ENCODE peak calls at places on chromosomes 5 and 9, in six cellular contexts. U, Q, D, W, A and B are unnamed samples.
A peak's percentile ranks its signal among the peaks of the same experiment; 100 is the strongest.

GRCh38 chr9:21326526-21327139 is 8.6 kb downstream of the KLHL9 start:
- DNase-seq in Q (peak; percentile 73), A (peak; percentile 27), D (peak; percentile 39), U (peak; percentile 44), W (peak; percentile 45), B (peak; percentile 59)

GRCh38 chr9:8719833-8720486 is 920.4 kb upstream of the DMAC1 start:
- DNase-seq in A (no peak), U (no peak), Q (no peak), W (no peak), D (no peak), B (no peak)

GRCh38 chr9:121811140-121811539 is 159.7 kb downstream of the DAB2IP start:
- DNase-seq in D (no peak), U (no peak), W (no peak), Q (no peak), A (no peak), B (no peak)

GRCh38 chr9:133939386-133939785 is 52.7 kb downstream of the VAV2 start:
- DNase-seq in W (no peak), D (no peak), U (no peak), Q (no peak), A (no peak), B (no peak)

GRCh38 chr9:129489838-129490582 is 130.9 kb downstream of the C9orf50 start:
- DNase-seq in D (no peak), Q (no peak), A (no peak), W (no peak), U (peak; percentile 45), B (peak; percentile 43)

GRCh38 chr9:32866292-32866691 is 83.0 kb downstream of the TMEM215 start:
- DNase-seq in Q (no peak), A (no peak), W (no peak), D (no peak), U (no peak), B (no peak)

GRCh38 chr9:135666534-135667402 is 3.7 kb downstream of the LCN9 start:
- DNase-seq in D (no peak), Q (no peak), W (peak; percentile 9), U (no peak), A (no peak), B (no peak)

GRCh38 chr5:1324301-1324700 is 20.6 kb downstream of the CLPTM1L start:
- DNase-seq in U (no peak), D (no peak), Q (no peak), W (no peak), A (no peak), B (no peak)

GRCh38 chr5:82277613-82277986 is 554 bp downstream of the RPS23 start:
- DNase-seq in A (no peak), W (peak; percentile 8), Q (no peak), D (no peak), U (no peak), B (no peak)

GRCh38 chr5:106121972-106122605 is 1548.6 kb downstream of the EFNA5 start:
- DNase-seq in D (no peak), W (peak; percentile 20), Q (peak; percentile 66), U (peak; percentile 4), A (peak; percentile 12), B (no peak)

GRCh38 chr5:167950126-167950721 is 341.2 kb upstream of the WWC1 start:
- DNase-seq in U (peak; percentile 67), A (peak; percentile 62), D (no peak), W (no peak), Q (no peak), B (peak; percentile 72)

GRCh38 chr9:15157371-15157770 is 149.6 kb downstream of the TTC39B start:
- DNase-seq in D (no peak), A (peak; percentile 49), U (no peak), W (no peak), Q (no peak), B (peak; percentile 72)

GRCh38 chr5:178589180-178590140 is 733 bp downstream of the COL23A1 start:
- DNase-seq in A (peak; percentile 7), U (peak; percentile 11), W (peak; percentile 91), D (no peak), Q (peak; percentile 65), B (peak; percentile 50)

GRCh38 chr5:143968071-143968878 is 156.3 kb downstream of the HMHB1 start:
- DNase-seq in A (peak; percentile 70), D (peak; percentile 22), U (peak; percentile 78), Q (peak; percentile 72), W (peak; percentile 37), B (peak; percentile 72)

GRCh38 chr9:36039696-36040095 is 3.0 kb downstream of the RECK start:
- DNase-seq in A (peak; percentile 32), Q (no peak), W (no peak), U (peak; percentile 65), D (no peak), B (peak; percentile 75)

GRCh38 chr5:34436761-34437501 is 219.2 kb upstream of the RAI14 start:
- DNase-seq in A (no peak), Q (no peak), U (peak; percentile 79), W (no peak), D (no peak), B (peak; percentile 30)

GRCh38 chr5:31194458-31194808 is 947 bp downstream of the CDH6 start:
- DNase-seq in W (no peak), U (peak; percentile 33), A (no peak), Q (no peak), D (no peak), B (peak; percentile 20)

GRCh38 chr5:16889972-16890519 is 46.0 kb downstream of the MYO10 start:
- DNase-seq in W (no peak), D (no peak), Q (no peak), U (peak; percentile 78), A (no peak), B (peak; percentile 70)

GRCh38 chr5:65261499-65261898 is 220.2 kb downstream of the ADAMTS6 start:
- DNase-seq in U (no peak), A (no peak), D (no peak), W (no peak), Q (no peak), B (peak; percentile 4)

GRCh38 chr9:128216781-128217553 is 13.8 kb downstream of the DNM1 start:
- DNase-seq in Q (no peak), W (peak; percentile 24), A (no peak), D (no peak), U (no peak), B (no peak)

GRCh38 chr9:109767404-109767803 is 12.6 kb upstream of the PALM2AKAP2 start:
- DNase-seq in Q (peak; percentile 78), D (no peak), W (no peak), A (no peak), U (no peak), B (no peak)

GRCh38 chr9:76887951-76888350 is 18.0 kb downstream of the PRUNE2 start:
- DNase-seq in A (no peak), D (no peak), Q (peak; percentile 67), U (no peak), W (no peak), B (no peak)

GRCh38 chr9:76883341-76883740 is 22.6 kb downstream of the PRUNE2 start:
- DNase-seq in U (no peak), D (no peak), Q (peak; percentile 36), W (no peak), A (no peak), B (no peak)

GRCh38 chr9:76884823-76885222 is 21.1 kb downstream of the PRUNE2 start:
- DNase-seq in D (no peak), W (no peak), Q (no peak), U (no peak), A (no peak), B (no peak)

GRCh38 chr9:76886318-76886717 is 19.6 kb downstream of the PRUNE2 start:
- DNase-seq in Q (no peak), D (no peak), W (no peak), A (no peak), U (no peak), B (no peak)

GRCh38 chr9:76887003-76887821 is 18.7 kb downstream of the PRUNE2 start:
- DNase-seq in A (no peak), W (no peak), Q (no peak), D (no peak), U (no peak), B (peak; percentile 46)
- H2AFZ ChIP-seq in A (no peak overlapping the region), W (peak overlapping the region; percentile 25), Q (no peak overlapping the region), D (no peak overlapping the region), U (no peak overlapping the region), B (no peak overlapping the region)

DNA sequence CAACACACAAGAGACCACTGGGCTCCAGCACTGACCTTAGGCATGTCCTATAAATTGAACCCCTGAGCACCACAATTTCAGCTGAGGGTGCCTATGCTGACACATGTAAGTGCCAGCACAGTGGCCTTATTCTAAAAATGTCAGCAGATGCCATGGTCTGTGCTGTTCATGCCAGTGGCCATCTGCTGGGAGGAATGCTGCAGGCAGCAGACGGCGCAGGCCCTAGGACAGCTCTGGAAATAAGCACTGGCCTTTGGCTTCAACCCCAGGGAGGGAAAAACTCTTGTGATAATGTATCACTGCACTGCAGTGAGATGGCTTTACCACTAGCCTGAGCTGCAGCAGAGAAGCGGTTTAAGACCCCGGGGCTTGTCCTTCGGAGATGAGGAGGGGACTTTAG is 98.5 kb downstream of the SYK start:
- DNase-seq in Q (peak; percentile 46), W (no peak), A (no peak), D (no peak), U (peak; percentile 18), B (no peak)
- TF ChIP-seq CTCF in Q (peak; percentile 39), W (peak; percentile 20), A (no peak), D (peak; percentile 21), U (peak; percentile 44), B (peak; percentile 42)

GRCh38 chr5:113489299-113489698 is 1.0 kb upstream of the MCC start:
- DNase-seq in Q (no peak), D (peak; percentile 57), A (peak; percentile 100), U (peak; percentile 99), W (peak; percentile 22), B (peak; percentile 99)

GRCh38 chr5:113490317-113490716 is 2.1 kb upstream of the MCC start:
- DNase-seq in Q (no peak), A (no peak), W (no peak), D (no peak), U (no peak), B (no peak)

GRCh38 chr5:113488645-113489184 is 462 bp upstream of the MCC start:
- DNase-seq in W (no peak), A (no peak), U (peak; percentile 4), D (no peak), Q (no peak), B (no peak)

GRCh38 chr5:113487779-113488644 is at the start of gene MCC:
- DNase-seq in W (peak; percentile 92), Q (peak; percentile 89), A (peak; percentile 93), D (peak; percentile 53), U (peak; percentile 93), B (peak; percentile 95)

GRCh38 chr5:113487411-113487778 is 858 bp downstream of the MCC start:
- DNase-seq in W (no peak), U (peak; percentile 5), A (peak; percentile 58), Q (peak; percentile 43), D (no peak), B (peak; percentile 18)
- H2AFZ ChIP-seq in W (peak overlapping the region; percentile 98), U (peak overlapping the region; percentile 99), A (peak overlapping the region; percentile 91), Q (peak overlapping the region; percentile 98), D (no peak overlapping the region), B (peak overlapping the region; percentile 70)

DNA sequence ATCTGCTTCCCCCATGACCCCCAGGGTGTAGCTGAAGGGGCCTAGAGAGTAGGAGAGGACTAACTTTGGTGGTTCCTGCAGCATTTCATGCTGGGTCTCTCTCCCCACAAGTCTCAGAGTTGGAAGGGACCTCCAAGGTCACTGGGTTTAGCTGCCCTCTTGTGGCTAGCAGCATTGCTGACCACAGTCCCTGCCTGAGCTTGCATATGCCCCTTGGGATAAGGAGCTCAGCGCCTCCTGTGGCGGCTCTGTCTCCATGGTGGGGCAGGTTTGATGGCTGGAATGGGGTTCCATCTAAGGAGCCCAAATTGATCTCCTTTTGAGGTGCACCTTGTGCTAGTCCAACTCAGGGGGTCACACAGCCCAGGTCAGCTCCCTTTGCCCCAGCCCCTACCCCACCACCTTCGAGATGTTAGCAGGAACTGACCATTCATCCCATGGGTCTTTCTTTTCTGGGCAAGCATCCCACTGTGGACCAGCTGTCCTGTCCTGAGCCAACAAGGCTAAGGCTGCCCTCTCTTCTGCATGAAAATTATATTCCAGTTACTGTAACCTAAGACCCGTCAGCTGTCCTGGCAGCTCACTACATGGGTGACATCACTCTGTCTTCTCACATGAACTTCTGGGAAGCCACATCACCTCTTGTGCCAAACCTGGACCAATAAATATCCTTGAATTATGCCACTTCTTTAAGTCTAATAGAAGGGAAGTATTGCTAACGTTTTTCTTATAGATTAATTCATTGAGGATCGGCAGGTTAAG is 196.2 kb downstream of the HSPA4 start:
- DNase-seq in U (peak; percentile 49), W (peak; percentile 73), A (no peak), D (peak; percentile 74), Q (peak; percentile 81), B (peak; percentile 30)
- TF ChIP-seq CTCF in U (peak; percentile 59), W (peak; percentile 61), A (no peak), D (peak; percentile 88), Q (peak; percentile 95), B (peak; percentile 66)